ENCODE peak calls at places on chromosomes 13 and 19, in ten cellular contexts. X is activated CD8-positive, alpha-beta T cell treated with anti-CD3 and anti-CD28 coated beads for 36 hours; B is fibroblast of pulmonary artery; E is fibroblast of lung; R is lung; P is CD8-positive, alpha-beta T cell; H is colonic mucosa; M is neural crest cell; F is cardiac fibroblast; Q is AG09309. L is an unnamed sample.

GRCh38 chr13:29756506-29756905 is 93.9 kb downstream of the UBL3 start:
- DNase-seq in H (no peak), X (no peak), F (peak; percentile 61), R (no peak), E (peak; percentile 28), B (peak; percentile 54), Q (no peak), M (no peak), P (no peak), L (no peak)

GRCh38 chr19:45153339-45154063 is 7.3 kb downstream of the NKPD1 start:
- DNase-seq in M (peak; percentile 77), Q (no peak), B (peak; percentile 33), F (peak; percentile 61), X (peak; percentile 39), E (peak; percentile 45), P (no peak), H (peak; percentile 35), R (no peak), L (no peak)

GRCh38 chr19:45629704-45630103 is 9.5 kb downstream of the EML2 start:
- DNase-seq in P (no peak), H (no peak), X (no peak), B (no peak), R (no peak), Q (no peak), E (no peak), M (no peak), F (no peak), L (no peak)

GRCh38 chr19:41957838-41958366 is 1.2 kb downstream of the RABAC1 start:
- DNase-seq in X (peak; percentile 62), M (peak; percentile 54), Q (peak; percentile 46), P (no peak), F (peak; percentile 87), H (peak; percentile 87), R (peak; percentile 82), B (peak; percentile 83), E (peak; percentile 78), L (no peak)

GRCh38 chr13:103349664-103350063 is 283.4 kb upstream of the SLC10A2 start:
- DNase-seq in X (no peak), P (no peak), B (no peak), H (no peak), M (no peak), E (no peak), R (no peak), F (no peak), Q (no peak), L (no peak)

GRCh38 chr13:69458013-69458412 is 649.6 kb upstream of the ATXN8OS start:
- DNase-seq in P (no peak), Q (no peak), F (no peak), B (no peak), E (no peak), M (no peak), R (no peak), H (no peak), X (no peak), L (no peak)

GRCh38 chr19:35592226-35592625 is 6.3 kb downstream of the PMIS2 start:
- DNase-seq in F (peak; percentile 70), X (peak; percentile 55), R (no peak), M (no peak), B (peak; percentile 71), E (peak; percentile 62), Q (no peak), H (no peak), P (no peak), L (no peak)

GRCh38 chr13:44013666-44014291 is 134.1 kb downstream of the LACC1 start:
- DNase-seq in X (no peak), B (peak; percentile 66), H (no peak), R (no peak), M (no peak), F (peak; percentile 45), E (peak; percentile 80), Q (peak; percentile 55), P (no peak), L (no peak)

GRCh38 chr13:33326246-33326645 is 40.7 kb upstream of the STARD13 start:
- DNase-seq in X (no peak), F (no peak), M (no peak), P (no peak), E (no peak), Q (no peak), B (no peak), H (no peak), R (no peak), L (no peak)

GRCh38 chr19:47284324-47284899 is 9.7 kb downstream of the INAFM1 start:
- DNase-seq in P (peak; percentile 39), M (peak; percentile 79), H (peak; percentile 62), R (no peak), X (peak; percentile 51), B (peak; percentile 81), E (peak; percentile 70), Q (no peak), F (peak; percentile 80), L (no peak)

GRCh38 chr13:50220938-50221337 is 205.7 kb downstream of the KCNRG start:
- DNase-seq in X (no peak), H (no peak), Q (no peak), B (no peak), P (no peak), M (no peak), F (no peak), E (no peak), R (no peak), L (no peak)

GRCh38 chr19:7342143-7342542 is 6.6 kb upstream of the ARHGEF18 start:
- DNase-seq in M (no peak), E (no peak), R (no peak), H (no peak), F (no peak), P (no peak), X (no peak), Q (no peak), B (no peak), L (no peak)

GRCh38 chr13:58999851-59000250 is 1163.9 kb downstream of the DIAPH3 start:
- DNase-seq in P (no peak), H (no peak), F (no peak), X (no peak), R (no peak), M (no peak), Q (no peak), E (no peak), B (no peak), L (no peak)

GRCh38 chr19:12792853-12793289 is 1.6 kb downstream of the JUNB start:
- DNase-seq in F (no peak), M (no peak), X (no peak), H (no peak), R (no peak), Q (no peak), P (no peak), B (no peak), E (no peak), L (no peak)

GRCh38 chr13:111948811-111949210 is 118.1 kb upstream of the SOX1 start:
- DNase-seq in M (no peak), P (no peak), R (no peak), X (no peak), H (no peak), B (no peak), F (no peak), Q (no peak), E (no peak), L (no peak)

GRCh38 chr13:87376081-87376480 is 295.1 kb upstream of the SLITRK5 start:
- DNase-seq in Q (no peak), E (no peak), F (no peak), B (no peak), P (no peak), R (no peak), H (no peak), X (no peak), M (no peak), L (no peak)

GRCh38 chr13:112616586-112617381 is 28.8 kb upstream of the TUBGCP3 start:
- DNase-seq in E (peak; percentile 47), R (no peak), H (peak; percentile 27), B (peak; percentile 59), M (peak; percentile 28), Q (peak; percentile 10), P (no peak), X (peak; percentile 38), F (peak; percentile 64), L (no peak)

GRCh38 chr19:3370214-3370720 is 3.9 kb downstream of the NFIC start:
- DNase-seq in X (no peak), P (no peak), R (no peak), M (no peak), B (no peak), Q (no peak), F (no peak), H (no peak), E (peak; percentile 54), L (no peak)
- TF ChIP-seq CTCF in X (no peak), P (no peak), R (no peak), M (no peak), B (no peak), Q (no peak), F (no peak), H (no peak), E (no peak), L (no peak)

DNA sequence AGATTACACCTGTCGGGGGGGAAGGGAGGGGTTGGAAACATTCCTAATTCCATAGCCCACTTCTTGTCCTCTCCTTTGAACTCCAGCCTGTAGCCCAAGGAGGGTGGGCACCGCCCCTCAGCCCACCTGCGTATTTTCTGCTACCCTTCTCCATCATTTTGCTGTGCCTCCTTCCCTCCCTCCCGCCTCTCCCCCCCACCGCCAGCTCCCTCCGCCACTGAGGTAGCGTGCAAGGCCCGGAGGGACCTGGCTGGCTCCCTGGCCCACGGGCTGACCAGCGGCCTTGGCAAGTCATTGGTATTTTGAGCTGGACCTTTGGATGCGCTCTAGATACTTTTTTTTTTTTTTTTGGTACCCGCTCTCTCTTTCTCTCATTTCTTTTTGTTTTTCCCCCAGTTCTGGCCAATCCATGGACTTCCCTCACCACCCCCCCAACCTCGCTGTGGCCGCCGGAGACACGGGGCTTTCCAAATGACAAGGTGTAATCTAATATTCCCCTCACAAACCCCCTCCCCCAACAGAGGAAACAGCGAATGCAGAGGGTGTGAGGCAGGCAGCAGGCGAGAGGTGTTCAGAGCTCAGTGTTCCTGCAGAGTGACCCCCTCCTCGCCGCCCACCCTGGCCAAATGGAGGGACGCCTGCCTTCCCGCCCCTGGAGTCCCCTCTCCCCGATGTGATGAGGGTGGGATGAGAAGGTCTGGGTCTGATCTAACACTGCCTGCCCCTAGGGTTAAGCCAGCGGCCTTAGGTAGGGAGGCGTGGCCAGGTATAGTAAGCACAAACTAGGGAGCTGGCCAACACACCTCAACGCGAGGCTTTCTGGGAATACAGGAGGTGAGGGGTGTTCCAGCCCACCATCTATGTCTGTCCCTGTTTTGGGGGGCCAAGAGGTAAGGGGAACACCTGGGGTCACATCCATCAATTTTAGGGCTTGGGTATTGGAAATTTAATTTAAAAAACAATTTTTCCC is 89.2 kb downstream of the PTPRS start:
- DNase-seq in E (no peak), P (no peak), H (no peak), R (no peak), M (no peak), F (no peak), Q (no peak), X (no peak), B (no peak), L (no peak)
- TF ChIP-seq CTCF in E (no peak), P (no peak), H (no peak), R (no peak), M (no peak), F (no peak), Q (no peak), X (no peak), B (no peak), L (no peak)

GRCh38 chr13:36207672-36208071 is 6.7 kb downstream of the SOHLH2 start:
- DNase-seq in X (no peak), Q (no peak), F (no peak), H (no peak), B (peak; percentile 9), E (peak; percentile 8), P (no peak), M (no peak), R (no peak), L (no peak)
- TF ChIP-seq CTCF in X (no peak), Q (no peak), F (no peak), H (no peak), B (no peak), E (no peak), P (no peak), M (no peak), R (no peak), L (no peak)

GRCh38 chr19:32357720-32358119 is 12.3 kb downstream of the ZNF507 start:
- DNase-seq in M (no peak), H (no peak), R (no peak), F (no peak), X (no peak), P (no peak), Q (no peak), E (peak; percentile 27), B (no peak), L (no peak)
- TF ChIP-seq CTCF in M (peak; percentile 50), H (no peak), R (no peak), F (peak; percentile 14), X (no peak), P (no peak), Q (peak; percentile 8), E (peak; percentile 29), B (peak; percentile 35), L (no peak)

L was measured in natural killer cell.